ENCODE peak calls at places on chromosomes 2 and 18, in six cellular contexts. N is colonic mucosa, Y is SJCRH30, K is right lobe of liver, H is sigmoid colon, F is prostate gland. U is an unnamed sample.
A peak's percentile ranks its signal among the peaks of the same experiment; 100 is the strongest.

GRCh38 chr2:40213071-40213470 is 238.8 kb downstream of the SLC8A1 start:
- DNase-seq in N (no peak), Y (no peak), K (no peak), H (no peak), F (no peak), U (no peak)

GRCh38 chr2:236642584-236643291 is 73.1 kb downstream of the ACKR3 start:
- DNase-seq in N (peak; percentile 58), Y (peak; percentile 50), K (no peak), H (peak; percentile 98), F (no peak), U (no peak)

GRCh38 chr2:57313678-57314077 is 732.9 kb upstream of the VRK2 start:
- DNase-seq in N (no peak), Y (no peak), K (no peak), H (no peak), F (no peak), U (no peak)

GRCh38 chr18:4204151-4204720 is 250.9 kb downstream of the DLGAP1 start:
- DNase-seq in N (no peak), Y (no peak), K (no peak), H (no peak), F (no peak), U (no peak)

GRCh38 chr2:58569460-58570185 is 328.5 kb upstream of the FANCL start:
- DNase-seq in N (no peak), Y (no peak), K (no peak), H (no peak), F (no peak), U (peak; percentile 21)

GRCh38 chr2:221518201-221518936 is 53.7 kb downstream of the EPHA4 start:
- DNase-seq in N (peak; percentile 52), Y (no peak), K (no peak), H (no peak), F (no peak), U (peak; percentile 60)

GRCh38 chr18:74694436-74694835 is 96.8 kb downstream of the ZNF407 start:
- DNase-seq in N (no peak), Y (no peak), K (no peak), H (no peak), F (no peak), U (no peak)

GRCh38 chr18:33898427-33898826 is 320.4 kb downstream of the ASXL3 start:
- DNase-seq in N (no peak), Y (no peak), K (no peak), H (no peak), F (no peak), U (no peak)

GRCh38 chr2:235390108-235390815 is 103.6 kb upstream of the AGAP1 start:
- DNase-seq in N (peak; percentile 66), Y (peak; percentile 62), K (no peak), H (no peak), F (no peak), U (peak; percentile 1)

GRCh38 chr2:26639685-26640240 is 1.4 kb downstream of the CIB4 start:
- DNase-seq in N (no peak), Y (no peak), K (no peak), H (no peak), F (no peak), U (no peak)

GRCh38 chr2:234823877-234824376 is 127.9 kb upstream of the SH3BP4 start:
- DNase-seq in N (peak; percentile 18), Y (no peak), K (no peak), H (peak; percentile 75), F (no peak), U (no peak)

GRCh38 chr2:240630771-240631560 is 5.7 kb downstream of the GPR35 start:
- DNase-seq in N (no peak), Y (no peak), K (no peak), H (no peak), F (no peak), U (no peak)

GRCh38 chr18:58493516-58494253 is 135.2 kb downstream of the ALPK2 start:
- DNase-seq in N (peak; percentile 89), Y (peak; percentile 53), K (peak; percentile 68), H (peak; percentile 89), F (peak; percentile 71), U (peak; percentile 68)

GRCh38 chr2:227191367-227191766 is 26.9 kb downstream of the COL4A3 start:
- DNase-seq in N (no peak), Y (peak; percentile 37), K (no peak), H (no peak), F (no peak), U (no peak)

GRCh38 chr18:26133652-26134051 is at the start of gene PSMA8:
- DNase-seq in N (no peak), Y (no peak), K (peak; percentile 37), H (no peak), F (no peak), U (peak; percentile 37)

GRCh38 chr18:24018299-24018910 is 3.9 kb downstream of the TTC39C start:
- DNase-seq in N (no peak), Y (no peak), K (no peak), H (no peak), F (no peak), U (no peak)

GRCh38 chr2:113910110-113910717 is 20.3 kb downstream of the ACTR3 start:
- DNase-seq in N (no peak), Y (no peak), K (no peak), H (no peak), F (no peak), U (no peak)

GRCh38 chr2:214960677-214961076 is 151.2 kb upstream of the BARD1 start:
- DNase-seq in N (no peak), Y (no peak), K (no peak), H (no peak), F (no peak), U (no peak)

DNA sequence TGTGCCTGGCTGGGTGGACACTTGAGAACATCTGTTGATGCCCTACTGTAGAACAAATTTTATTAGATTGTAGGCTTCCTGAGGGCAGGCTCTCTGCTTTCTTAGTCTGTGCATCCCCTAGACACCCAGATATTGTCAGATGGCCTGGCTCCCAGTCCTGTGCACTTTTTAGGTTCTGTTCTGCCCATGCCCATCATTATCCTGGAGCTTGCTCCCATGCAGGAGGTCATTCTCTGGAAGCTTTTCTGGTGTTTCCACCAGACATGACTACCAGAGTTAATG is 213.3 kb downstream of the MYCN start:
- DNase-seq in N (no peak), Y (no peak), K (no peak), H (no peak), F (no peak), U (no peak)
- H3K9me3 ChIP-seq in N (no peaks in the 10 kb centered on the region), Y (peaks cover 7% of the 10 kb centered on the region), K (no peaks in the 10 kb centered on the region), H (no peaks in the 10 kb centered on the region), F (no peaks in the 10 kb centered on the region), U (no peaks in the 10 kb centered on the region)

GRCh38 chr2:152335851-152336102 is 803 bp downstream of the FMNL2 start:
- DNase-seq in N (peak; percentile 30), Y (no peak), K (peak; percentile 46), H (no peak), F (no peak), U (no peak)

GRCh38 chr2:152336854-152337510 is 2.0 kb downstream of the FMNL2 start:
- DNase-seq in N (peak; percentile 36), Y (peak; percentile 3), K (no peak), H (peak; percentile 89), F (peak; percentile 7), U (no peak)

GRCh38 chr2:152336103-152336853 is 1.3 kb downstream of the FMNL2 start:
- DNase-seq in N (peak; percentile 79), Y (peak; percentile 50), K (peak; percentile 48), H (peak; percentile 84), F (peak; percentile 41), U (no peak)

GRCh38 chr2:152335016-152335850 is at the start of gene FMNL2:
- DNase-seq in N (peak; percentile 88), Y (peak; percentile 85), K (peak; percentile 89), H (peak; percentile 91), F (peak; percentile 76), U (peak; percentile 23)

GRCh38 chr2:152337511-152337903 is 2.5 kb downstream of the FMNL2 start:
- DNase-seq in N (no peak), Y (no peak), K (no peak), H (no peak), F (no peak), U (no peak)
- H3K4me3 ChIP-seq in N (no peak overlapping the region), Y (no peak overlapping the region), K (no peak overlapping the region), H (no peak overlapping the region), F (no peak overlapping the region), U (no peak overlapping the region)

GRCh38 chr2:96114903-96115581 is 1.3 kb downstream of the ADRA2B start:
- DNase-seq in N (no peak), Y (no peak), K (peak; percentile 15), H (no peak), F (no peak), U (no peak)
- H3K4me1 ChIP-seq in N (peaks cover 4% of the 10 kb centered on the region), Y (peaks cover 8% of the 10 kb centered on the region), K (no peaks in the 10 kb centered on the region), H (peaks cover 16% of the 10 kb centered on the region), F (no peaks in the 10 kb centered on the region), U (peaks cover 5% of the 10 kb centered on the region)

GRCh38 chr18:71665131-71665530 is 879.0 kb downstream of the CBLN2 start:
- DNase-seq in N (no peak), Y (no peak), K (no peak), H (no peak), F (no peak), U (no peak)

GRCh38 chr18:71666481-71666880 is 877.7 kb downstream of the CBLN2 start:
- DNase-seq in N (no peak), Y (no peak), K (no peak), H (no peak), F (no peak), U (no peak)
- H3K9me3 ChIP-seq in N (no peaks in the 10 kb centered on the region), Y (no peaks in the 10 kb centered on the region), K (no peaks in the 10 kb centered on the region), H (no peaks in the 10 kb centered on the region), F (no peaks in the 10 kb centered on the region), U (no peaks in the 10 kb centered on the region)

GRCh38 chr18:9108911-9109310 is 6.4 kb downstream of the NDUFV2 start:
- DNase-seq in N (no peak), Y (no peak), K (no peak), H (no peak), F (no peak), U (no peak)
- H3K4me3 ChIP-seq in N (no peak overlapping the region), Y (no peak overlapping the region), K (no peak overlapping the region), H (no peak overlapping the region), F (no peak overlapping the region), U (peak overlapping the region; percentile 5)

GRCh38 chr2:60528366-60528765 is 25.1 kb downstream of the BCL11A start:
- DNase-seq in N (no peak), Y (peak; percentile 53), K (no peak), H (no peak), F (no peak), U (no peak)
- H3K4me1 ChIP-seq in N (peaks cover 4% of the 10 kb centered on the region), Y (peaks cover 46% of the 10 kb centered on the region), K (no peaks in the 10 kb centered on the region), H (peaks cover 55% of the 10 kb centered on the region), F (peaks cover 3% of the 10 kb centered on the region), U (no peaks in the 10 kb centered on the region)

U was measured in naive thymus-derived CD4-positive, alpha-beta T cell.